ENCODE peak calls at places on chromosomes 4 and X, in eight cellular contexts. A is glutamatergic neuron; N is activated effector memory CD4-positive, alpha-beta T cell treated with anti-CD3 and anti-CD28 coated beads, Interleukin-2, amount 50 U/mL, for 16 hours; S is NCI-H1417; V is suprapubic skin; W is lung microvascular endothelial cell; Y is HL-60; G is fibroblast of pulmonary artery. J is an unnamed sample.

GRCh38 chrX:39196192-39197102 is 395.2 kb downstream of the MID1IP1 start:
- DNase-seq in A (no peak), N (peak), S (peak), V (no peak), W (no peak), Y (peak), G (no peak), J (no peak)

GRCh38 chrX:80512924-80513323 is 92.7 kb downstream of the TENT5D start:
- DNase-seq in A (no peak), N (no peak), S (no peak), V (no peak), W (no peak), Y (no peak), G (no peak), J (no peak)

GRCh38 chr4:80183196-80184052 is 13.9 kb upstream of the PRDM8 start:
- DNase-seq in A (no peak), N (peak), S (peak), V (peak), W (no peak), Y (no peak), G (peak), J (no peak)

GRCh38 chr4:7324651-7325121 is 110.0 kb downstream of the PSAPL1 start:
- DNase-seq in A (no peak), N (no peak), S (peak), V (no peak), W (no peak), Y (no peak), G (no peak), J (peak)

GRCh38 chrX:133979641-133980230 is 5.7 kb downstream of the GPC3 start:
- DNase-seq in A (no peak), N (no peak), S (no peak), V (no peak), W (no peak), Y (no peak), G (no peak), J (no peak)

GRCh38 chrX:118188977-118189376 is 72.4 kb upstream of the KLHL13 start:
- DNase-seq in A (no peak), N (no peak), S (no peak), V (no peak), W (no peak), Y (no peak), G (peak), J (no peak)

GRCh38 chrX:32514986-32515385 is 696.4 kb downstream of the DMD start:
- DNase-seq in A (no peak), N (no peak), S (no peak), V (no peak), W (no peak), Y (no peak), G (no peak), J (no peak)

GRCh38 chr4:76897522-76898384 is at the start of gene SOWAHB:
- DNase-seq in A (peak), N (peak), S (peak), V (peak), W (peak), Y (no peak), G (no peak), J (no peak)

GRCh38 chr4:52199574-52200338 is 148.7 kb downstream of the SPATA18 start:
- DNase-seq in A (no peak), N (no peak), S (no peak), V (no peak), W (peak), Y (no peak), G (peak), J (no peak)

GRCh38 chrX:92270936-92271655 is 491.9 kb downstream of the PCDH11X start:
- DNase-seq in A (no peak), N (no peak), S (no peak), V (no peak), W (no peak), Y (no peak), G (no peak), J (no peak)

GRCh38 chrX:17375631-17376380 is 806 bp downstream of the NHS start:
- DNase-seq in A (peak), N (no peak), S (no peak), V (no peak), W (peak), Y (no peak), G (peak), J (peak)

GRCh38 chr4:165580379-165580905 is 201.6 kb downstream of the CPE start:
- DNase-seq in A (no peak), N (no peak), S (no peak), V (no peak), W (peak), Y (no peak), G (peak), J (no peak)

GRCh38 chr4:108216510-108216909 is 47.8 kb upstream of the LEF1 start:
- DNase-seq in A (no peak), N (no peak), S (no peak), V (no peak), W (no peak), Y (no peak), G (no peak), J (no peak)

GRCh38 chrX:65838674-65839073 is 171.2 kb downstream of the MSN start:
- DNase-seq in A (no peak), N (no peak), S (no peak), V (no peak), W (no peak), Y (no peak), G (no peak), J (no peak)

GRCh38 chr4:86092684-86093083 is 267.2 kb downstream of the MAPK10 start:
- DNase-seq in A (no peak), N (no peak), S (no peak), V (no peak), W (peak), Y (no peak), G (peak), J (no peak)